ENCODE peak calls at places on chromosomes 12 and 14, in seven cellular contexts. P is heart right ventricle, W is vagina, X is GM12865, V is GM06990, L is tibial nerve, Z is endothelial cell. R is an unnamed sample.

GRCh38 chr12:28933864-28934527 is 215.1 kb upstream of the FAR2 start:
- DNase-seq in P (no peak), W (no peak), X (no peak), V (no peak), L (no peak), Z (no peak), R (no peak)

GRCh38 chr12:102891756-102892155 is 25.3 kb downstream of the PAH start:
- DNase-seq in P (no peak), W (no peak), X (no peak), V (no peak), L (no peak), Z (no peak), R (no peak)

GRCh38 chr12:54424232-54424631 is 5.2 kb upstream of the ITGA5 start:
- DNase-seq in P (no peak), W (no peak), X (no peak), V (no peak), L (no peak), Z (no peak), R (no peak)

GRCh38 chr12:77133566-77133965 is 68.2 kb upstream of the E2F7 start:
- DNase-seq in P (peak; percentile 27), W (no peak), X (peak; percentile 42), V (no peak), L (peak; percentile 13), Z (peak; percentile 71), R (peak; percentile 5)

GRCh38 chr14:100688598-100689499 is 37.8 kb upstream of the DLK1 start:
- DNase-seq in P (no peak), W (no peak), X (no peak), V (no peak), L (no peak), Z (no peak), R (no peak)

GRCh38 chr14:68592948-68593347 is 199.9 kb downstream of the ZFP36L1 start:
- DNase-seq in P (no peak), W (no peak), X (no peak), V (no peak), L (no peak), Z (no peak), R (no peak)

GRCh38 chr14:43687866-43688265 is 819.2 kb downstream of the FSCB start:
- DNase-seq in P (no peak), W (no peak), X (no peak), V (no peak), L (no peak), Z (no peak), R (no peak)

GRCh38 chr12:28814246-28814645 is 334.8 kb upstream of the FAR2 start:
- DNase-seq in P (no peak), W (no peak), X (no peak), V (no peak), L (no peak), Z (no peak), R (no peak)

GRCh38 chr14:63710497-63710896 is 17.4 kb downstream of the SGPP1 start:
- DNase-seq in P (no peak), W (no peak), X (peak; percentile 26), V (no peak), L (no peak), Z (no peak), R (no peak)

GRCh38 chr12:56034586-56035332 is 7.0 kb upstream of the RPS26 start:
- DNase-seq in P (no peak), W (no peak), X (no peak), V (no peak), L (no peak), Z (no peak), R (no peak)

GRCh38 chr12:65667932-65668331 is 156.4 kb upstream of the HMGA2 start:
- DNase-seq in P (no peak), W (no peak), X (no peak), V (no peak), L (no peak), Z (no peak), R (no peak)

GRCh38 chr12:28569698-28570411 is 379.6 kb downstream of the CCDC91 start:
- DNase-seq in P (no peak), W (no peak), X (no peak), V (no peak), L (peak; percentile 10), Z (no peak), R (no peak)

GRCh38 chr14:80772504-80772903 is 169.0 kb downstream of the CEP128 start:
- DNase-seq in P (no peak), W (no peak), X (no peak), V (no peak), L (no peak), Z (no peak), R (no peak)

GRCh38 chr14:61471297-61471980 is 150.1 kb downstream of the PRKCH start:
- DNase-seq in P (peak; percentile 31), W (peak; percentile 70), X (no peak), V (no peak), L (no peak), Z (no peak), R (no peak)

GRCh38 chr14:21997300-21997699 is 323.7 kb upstream of the OR4E1 start:
- DNase-seq in P (no peak), W (no peak), X (peak; percentile 26), V (no peak), L (no peak), Z (peak; percentile 22), R (no peak)

GRCh38 chr14:84323963-84324362 is 1206.0 kb upstream of the FLRT2 start:
- DNase-seq in P (no peak), W (no peak), X (no peak), V (no peak), L (no peak), Z (no peak), R (no peak)

GRCh38 chr12:49366652-49367380 is 446 bp upstream of the SPATS2 start:
- DNase-seq in P (peak; percentile 90), W (peak; percentile 95), X (peak; percentile 98), V (peak; percentile 98), L (peak; percentile 75), Z (peak; percentile 100), R (peak; percentile 95)
- TF ChIP-seq CTCF in P (no peak), W (no peak), X (peak; percentile 32), V (peak; percentile 27), L (peak; percentile 30), Z (no peak), R (no peak)

GRCh38 chr14:102353126-102353619 is 9.5 kb downstream of the CINP start:
- DNase-seq in P (no peak), W (no peak), X (no peak), V (no peak), L (no peak), Z (no peak), R (no peak)

GRCh38 chr14:102348376-102348775 is 14.3 kb downstream of the CINP start:
- DNase-seq in P (no peak), W (no peak), X (no peak), V (no peak), L (no peak), Z (no peak), R (no peak)

GRCh38 chr14:102351023-102351422 is 11.7 kb downstream of the CINP start:
- DNase-seq in P (peak; percentile 70), W (no peak), X (no peak), V (no peak), L (no peak), Z (no peak), R (no peak)

GRCh38 chr14:102356280-102356679 is 6.4 kb downstream of the CINP start:
- DNase-seq in P (no peak), W (no peak), X (no peak), V (no peak), L (no peak), Z (no peak), R (no peak)

DNA sequence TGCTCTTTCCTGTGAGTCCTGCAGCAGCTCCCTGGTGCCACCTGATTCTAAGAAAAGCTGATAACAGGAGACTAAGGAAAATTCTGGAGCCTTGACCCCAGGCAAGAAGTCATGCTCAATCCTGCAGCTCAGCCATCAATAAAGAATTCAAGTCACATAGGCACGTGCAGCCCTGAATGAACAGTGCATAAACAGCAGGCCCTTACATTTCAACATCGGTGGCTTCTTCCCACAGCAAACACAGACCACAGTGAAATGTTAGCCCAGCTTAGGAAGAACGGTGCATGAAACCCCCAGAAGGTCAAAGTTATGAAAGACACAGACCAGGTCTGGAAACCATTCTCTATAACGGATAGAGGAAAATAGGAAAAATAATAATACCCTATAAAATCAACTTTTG is 10.5 kb downstream of the CINP start:
- DNase-seq in P (no peak), W (no peak), X (no peak), V (no peak), L (no peak), Z (no peak), R (no peak)
- TF ChIP-seq CTCF in P (no peak), W (no peak), X (no peak), V (no peak), L (no peak), Z (no peak), R (no peak)

GRCh38 chr12:67193705-67194104 is 75.5 kb upstream of the CAND1 start:
- DNase-seq in P (peak; percentile 4), W (no peak), X (peak; percentile 49), V (no peak), L (no peak), Z (peak; percentile 56), R (peak; percentile 5)
- TF ChIP-seq CTCF in P (no peak), W (no peak), X (no peak), V (no peak), L (no peak), Z (no peak), R (no peak)

DNA sequence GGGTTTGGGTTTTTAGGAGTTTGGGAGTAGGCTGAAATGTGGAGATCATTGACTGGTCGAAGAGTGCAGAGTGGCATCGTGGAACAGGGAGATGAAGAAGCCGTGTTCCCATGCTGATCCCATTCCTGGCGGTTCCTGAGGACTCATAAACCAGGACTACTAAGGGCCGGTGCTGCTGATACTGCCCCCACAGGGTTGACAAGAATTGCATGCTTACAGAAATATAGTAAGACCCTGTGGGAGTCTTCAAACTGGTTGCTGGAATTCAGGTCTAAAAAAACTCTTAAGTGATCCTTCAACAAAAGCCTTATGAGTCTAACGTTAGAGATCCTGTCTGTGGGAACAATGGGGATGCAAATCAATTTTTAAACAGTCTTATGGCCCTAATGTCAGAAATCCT is 64.0 kb upstream of the ARHGAP5 start:
- DNase-seq in P (no peak), W (no peak), X (no peak), V (no peak), L (no peak), Z (no peak), R (no peak)
- TF ChIP-seq CTCF in P (no peak), W (no peak), X (no peak), V (no peak), L (no peak), Z (no peak), R (no peak)

GRCh38 chr14:96254696-96255095 is 1.3 kb upstream of the BDKRB1 start:
- DNase-seq in P (no peak), W (no peak), X (no peak), V (no peak), L (no peak), Z (no peak), R (no peak)
- TF ChIP-seq CTCF in P (no peak), W (no peak), X (no peak), V (no peak), L (no peak), Z (no peak), R (no peak)